ENCODE peak calls at places on chromosomes 3 and 15, in nine cellular contexts. One of them, this sample, is unnamed.

GRCh38 chr3:78812166-78812565 is 955.6 kb downstream of the ROBO1 start:
- DNase-seq in MCF 10A: no peak
- DNase-seq in NCI-H69: peak; percentile 21
- DNase-seq in midbrain: no peak
- DNase-seq in GM23248: no peak
- DNase-seq in GM03348: no peak
- DNase-seq in activated T-cell treated with anti-CD3 and anti-CD28 coated beads for 1 hour: no peak
- DNase-seq in right lobe of liver: no peak
- DNase-seq in endothelial cell: no peak
- DNase-seq in this sample: no peak

GRCh38 chr3:169846458-169847193 is 23.1 kb downstream of the LRRC31 start:
- DNase-seq in MCF 10A: peak; percentile 67
- DNase-seq in NCI-H69: no peak
- DNase-seq in midbrain: no peak
- DNase-seq in GM23248: peak; percentile 91
- DNase-seq in GM03348: peak; percentile 68
- DNase-seq in activated T-cell treated with anti-CD3 and anti-CD28 coated beads for 1 hour: no peak
- DNase-seq in right lobe of liver: no peak
- DNase-seq in endothelial cell: no peak
- DNase-seq in this sample: no peak

GRCh38 chr3:81352867-81353266 is 408.6 kb downstream of the GBE1 start:
- DNase-seq in MCF 10A: peak; percentile 63
- DNase-seq in NCI-H69: peak; percentile 50
- DNase-seq in midbrain: no peak
- DNase-seq in GM23248: peak; percentile 49
- DNase-seq in GM03348: no peak
- DNase-seq in activated T-cell treated with anti-CD3 and anti-CD28 coated beads for 1 hour: no peak
- DNase-seq in right lobe of liver: peak; percentile 62
- DNase-seq in endothelial cell: peak; percentile 24
- DNase-seq in this sample: no peak

GRCh38 chr3:136639069-136639468 is 113.1 kb downstream of the STAG1 start:
- DNase-seq in MCF 10A: no peak
- DNase-seq in NCI-H69: no peak
- DNase-seq in midbrain: no peak
- DNase-seq in GM23248: no peak
- DNase-seq in GM03348: no peak
- DNase-seq in activated T-cell treated with anti-CD3 and anti-CD28 coated beads for 1 hour: no peak
- DNase-seq in right lobe of liver: no peak
- DNase-seq in endothelial cell: no peak
- DNase-seq in this sample: no peak

GRCh38 chr3:189838291-189838690 is 207.1 kb downstream of the TP63 start:
- DNase-seq in MCF 10A: no peak
- DNase-seq in NCI-H69: no peak
- DNase-seq in midbrain: no peak
- DNase-seq in GM23248: no peak
- DNase-seq in GM03348: no peak
- DNase-seq in activated T-cell treated with anti-CD3 and anti-CD28 coated beads for 1 hour: no peak
- DNase-seq in right lobe of liver: no peak
- DNase-seq in endothelial cell: no peak
- DNase-seq in this sample: no peak

GRCh38 chr15:40932625-40933519 is 3.7 kb downstream of the DLL4 start:
- DNase-seq in MCF 10A: no peak
- DNase-seq in NCI-H69: peak; percentile 89
- DNase-seq in midbrain: no peak
- DNase-seq in GM23248: no peak
- DNase-seq in GM03348: no peak
- DNase-seq in activated T-cell treated with anti-CD3 and anti-CD28 coated beads for 1 hour: no peak
- DNase-seq in right lobe of liver: no peak
- DNase-seq in endothelial cell: no peak
- DNase-seq in this sample: no peak

GRCh38 chr3:152308475-152308844 is 39.7 kb downstream of the MBNL1 start:
- DNase-seq in MCF 10A: no peak
- DNase-seq in NCI-H69: no peak
- DNase-seq in midbrain: no peak
- DNase-seq in GM23248: no peak
- DNase-seq in GM03348: no peak
- DNase-seq in activated T-cell treated with anti-CD3 and anti-CD28 coated beads for 1 hour: no peak
- DNase-seq in right lobe of liver: no peak
- DNase-seq in endothelial cell: no peak
- DNase-seq in this sample: no peak

GRCh38 chr3:129690406-129690805 is 83.9 kb upstream of the PLXND1 start:
- DNase-seq in MCF 10A: peak; percentile 71
- DNase-seq in NCI-H69: peak; percentile 81
- DNase-seq in midbrain: peak; percentile 86
- DNase-seq in GM23248: peak; percentile 64
- DNase-seq in GM03348: peak; percentile 27
- DNase-seq in activated T-cell treated with anti-CD3 and anti-CD28 coated beads for 1 hour: no peak
- DNase-seq in right lobe of liver: no peak
- DNase-seq in endothelial cell: peak; percentile 23
- DNase-seq in this sample: peak; percentile 29

GRCh38 chr3:128693696-128694095 is 32.3 kb upstream of the RAB7A start:
- DNase-seq in MCF 10A: no peak
- DNase-seq in NCI-H69: no peak
- DNase-seq in midbrain: no peak
- DNase-seq in GM23248: no peak
- DNase-seq in GM03348: no peak
- DNase-seq in activated T-cell treated with anti-CD3 and anti-CD28 coated beads for 1 hour: no peak
- DNase-seq in right lobe of liver: no peak
- DNase-seq in endothelial cell: no peak
- DNase-seq in this sample: no peak

GRCh38 chr3:185629554-185630181 is 43.6 kb downstream of the SENP2 start:
- DNase-seq in MCF 10A: no peak
- DNase-seq in NCI-H69: peak; percentile 63
- DNase-seq in midbrain: no peak
- DNase-seq in GM23248: peak; percentile 23
- DNase-seq in GM03348: no peak
- DNase-seq in activated T-cell treated with anti-CD3 and anti-CD28 coated beads for 1 hour: no peak
- DNase-seq in right lobe of liver: no peak
- DNase-seq in endothelial cell: no peak
- DNase-seq in this sample: no peak

GRCh38 chr3:159829056-159829995 is 159.3 kb upstream of the IL12A start:
- DNase-seq in MCF 10A: peak; percentile 99
- DNase-seq in NCI-H69: peak; percentile 96
- DNase-seq in midbrain: no peak
- DNase-seq in GM23248: peak; percentile 88
- DNase-seq in GM03348: peak; percentile 60
- DNase-seq in activated T-cell treated with anti-CD3 and anti-CD28 coated beads for 1 hour: no peak
- DNase-seq in right lobe of liver: peak; percentile 70
- DNase-seq in endothelial cell: no peak
- DNase-seq in this sample: no peak

GRCh38 chr3:123584284-123584987 is 417 bp downstream of the HACD2 start:
- DNase-seq in MCF 10A: peak; percentile 46
- DNase-seq in NCI-H69: peak; percentile 73
- DNase-seq in midbrain: peak; percentile 61
- DNase-seq in GM23248: peak; percentile 66
- DNase-seq in GM03348: peak; percentile 67
- DNase-seq in activated T-cell treated with anti-CD3 and anti-CD28 coated beads for 1 hour: no peak
- DNase-seq in right lobe of liver: peak; percentile 77
- DNase-seq in endothelial cell: peak; percentile 53
- DNase-seq in this sample: peak; percentile 70

GRCh38 chr3:141477224-141477623 is 9.6 kb upstream of the RASA2 start:
- DNase-seq in MCF 10A: peak; percentile 96
- DNase-seq in NCI-H69: peak; percentile 36
- DNase-seq in midbrain: no peak
- DNase-seq in GM23248: peak; percentile 94
- DNase-seq in GM03348: peak; percentile 55
- DNase-seq in activated T-cell treated with anti-CD3 and anti-CD28 coated beads for 1 hour: no peak
- DNase-seq in right lobe of liver: no peak
- DNase-seq in endothelial cell: no peak
- DNase-seq in this sample: no peak

GRCh38 chr3:65412591-65412990 is 626.1 kb downstream of the MAGI1 start:
- DNase-seq in MCF 10A: peak; percentile 14
- DNase-seq in NCI-H69: peak; percentile 56
- DNase-seq in midbrain: peak; percentile 50
- DNase-seq in GM23248: no peak
- DNase-seq in GM03348: no peak
- DNase-seq in activated T-cell treated with anti-CD3 and anti-CD28 coated beads for 1 hour: no peak
- DNase-seq in right lobe of liver: peak; percentile 42
- DNase-seq in endothelial cell: peak; percentile 15
- DNase-seq in this sample: peak; percentile 49

GRCh38 chr3:169760479-169760878 is 4.4 kb downstream of the TERC start:
- DNase-seq in MCF 10A: peak; percentile 47
- DNase-seq in NCI-H69: peak; percentile 39
- DNase-seq in midbrain: no peak
- DNase-seq in GM23248: peak; percentile 64
- DNase-seq in GM03348: no peak
- DNase-seq in activated T-cell treated with anti-CD3 and anti-CD28 coated beads for 1 hour: no peak
- DNase-seq in right lobe of liver: no peak
- DNase-seq in endothelial cell: no peak
- DNase-seq in this sample: no peak

GRCh38 chr15:73598540-73599195 is 34.5 kb downstream of the NPTN start:
- DNase-seq in MCF 10A: no peak
- DNase-seq in NCI-H69: peak; percentile 5
- DNase-seq in midbrain: no peak
- DNase-seq in GM23248: peak; percentile 50
- DNase-seq in GM03348: peak; percentile 50
- DNase-seq in activated T-cell treated with anti-CD3 and anti-CD28 coated beads for 1 hour: no peak
- DNase-seq in right lobe of liver: no peak
- DNase-seq in endothelial cell: no peak
- DNase-seq in this sample: no peak

GRCh38 chr3:148922467-148922866 is 57.4 kb downstream of the CPA3 start:
- DNase-seq in MCF 10A: no peak
- DNase-seq in NCI-H69: no peak
- DNase-seq in midbrain: no peak
- DNase-seq in GM23248: no peak
- DNase-seq in GM03348: no peak
- DNase-seq in activated T-cell treated with anti-CD3 and anti-CD28 coated beads for 1 hour: no peak
- DNase-seq in right lobe of liver: no peak
- DNase-seq in endothelial cell: no peak
- DNase-seq in this sample: no peak

GRCh38 chr15:78925956-78926743 is 18.7 kb downstream of the CTSH start:
- DNase-seq in MCF 10A: no peak
- DNase-seq in NCI-H69: no peak
- DNase-seq in midbrain: no peak
- DNase-seq in GM23248: no peak
- DNase-seq in GM03348: no peak
- DNase-seq in activated T-cell treated with anti-CD3 and anti-CD28 coated beads for 1 hour: no peak
- DNase-seq in right lobe of liver: no peak
- DNase-seq in endothelial cell: no peak
- DNase-seq in this sample: no peak

GRCh38 chr15:80019168-80019745 is 40.2 kb upstream of the ZFAND6 start:
- DNase-seq in MCF 10A: no peak
- DNase-seq in NCI-H69: no peak
- DNase-seq in midbrain: no peak
- DNase-seq in GM23248: no peak
- DNase-seq in GM03348: no peak
- DNase-seq in activated T-cell treated with anti-CD3 and anti-CD28 coated beads for 1 hour: no peak
- DNase-seq in right lobe of liver: no peak
- DNase-seq in endothelial cell: no peak
- DNase-seq in this sample: no peak

GRCh38 chr15:42845581-42845980 is 75.0 kb downstream of the TTBK2 start:
- DNase-seq in MCF 10A: peak; percentile 18
- DNase-seq in NCI-H69: no peak
- DNase-seq in midbrain: no peak
- DNase-seq in GM23248: peak; percentile 1
- DNase-seq in GM03348: no peak
- DNase-seq in activated T-cell treated with anti-CD3 and anti-CD28 coated beads for 1 hour: no peak
- DNase-seq in right lobe of liver: no peak
- DNase-seq in endothelial cell: no peak
- DNase-seq in this sample: no peak

GRCh38 chr3:45665101-45665572 is 24.1 kb upstream of the SACM1L start:
- DNase-seq in MCF 10A: peak; percentile 81
- DNase-seq in NCI-H69: peak; percentile 74
- DNase-seq in midbrain: no peak
- DNase-seq in GM23248: peak; percentile 61
- DNase-seq in GM03348: no peak
- DNase-seq in activated T-cell treated with anti-CD3 and anti-CD28 coated beads for 1 hour: peak; percentile 30
- DNase-seq in right lobe of liver: no peak
- DNase-seq in endothelial cell: peak; percentile 43
- DNase-seq in this sample: peak; percentile 20

GRCh38 chr15:41794081-41794480 is 19.8 kb downstream of the MAPKBP1 start:
- DNase-seq in MCF 10A: no peak
- DNase-seq in NCI-H69: no peak
- DNase-seq in midbrain: no peak
- DNase-seq in GM23248: peak; percentile 82
- DNase-seq in GM03348: no peak
- DNase-seq in activated T-cell treated with anti-CD3 and anti-CD28 coated beads for 1 hour: no peak
- DNase-seq in right lobe of liver: no peak
- DNase-seq in endothelial cell: no peak
- DNase-seq in this sample: no peak

GRCh38 chr3:101340591-101340990 is 20.2 kb upstream of the IMPG2 start:
- DNase-seq in MCF 10A: no peak
- DNase-seq in NCI-H69: no peak
- DNase-seq in midbrain: no peak
- DNase-seq in GM23248: peak; percentile 35
- DNase-seq in GM03348: no peak
- DNase-seq in activated T-cell treated with anti-CD3 and anti-CD28 coated beads for 1 hour: no peak
- DNase-seq in right lobe of liver: no peak
- DNase-seq in endothelial cell: no peak
- DNase-seq in this sample: no peak

GRCh38 chr3:158731938-158732855 is at the start of gene RARRES1:
- DNase-seq in MCF 10A: peak; percentile 50
- DNase-seq in NCI-H69: peak; percentile 66
- DNase-seq in midbrain: peak; percentile 21
- DNase-seq in GM23248: peak; percentile 88
- DNase-seq in GM03348: peak; percentile 83
- DNase-seq in activated T-cell treated with anti-CD3 and anti-CD28 coated beads for 1 hour: no peak
- DNase-seq in right lobe of liver: peak; percentile 84
- DNase-seq in endothelial cell: peak; percentile 50
- DNase-seq in this sample: peak; percentile 79

GRCh38 chr3:66444146-66444644 is 56.6 kb downstream of the LRIG1 start:
- DNase-seq in MCF 10A: no peak
- DNase-seq in NCI-H69: no peak
- DNase-seq in midbrain: no peak
- DNase-seq in GM23248: no peak
- DNase-seq in GM03348: no peak
- DNase-seq in activated T-cell treated with anti-CD3 and anti-CD28 coated beads for 1 hour: no peak
- DNase-seq in right lobe of liver: no peak
- DNase-seq in endothelial cell: no peak
- DNase-seq in this sample: no peak

GRCh38 chr15:83310521-83311456 is 26.3 kb upstream of the BNC1 start:
- DNase-seq in MCF 10A: peak; percentile 56
- DNase-seq in NCI-H69: no peak
- DNase-seq in midbrain: no peak
- DNase-seq in GM23248: no peak
- DNase-seq in GM03348: peak; percentile 22
- DNase-seq in activated T-cell treated with anti-CD3 and anti-CD28 coated beads for 1 hour: no peak
- DNase-seq in right lobe of liver: no peak
- DNase-seq in endothelial cell: no peak
- DNase-seq in this sample: no peak

GRCh38 chr3:131402391-131403039 is 20.9 kb downstream of the NUDT16 start:
- DNase-seq in MCF 10A: peak; percentile 10
- DNase-seq in NCI-H69: no peak
- DNase-seq in midbrain: peak; percentile 16
- DNase-seq in GM23248: peak; percentile 85
- DNase-seq in GM03348: peak; percentile 35
- DNase-seq in activated T-cell treated with anti-CD3 and anti-CD28 coated beads for 1 hour: no peak
- DNase-seq in right lobe of liver: no peak
- DNase-seq in endothelial cell: no peak
- DNase-seq in this sample: no peak

GRCh38 chr3:114650808-114651207 is 357.0 kb downstream of the TIGIT start:
- DNase-seq in MCF 10A: no peak
- DNase-seq in NCI-H69: peak; percentile 17
- DNase-seq in midbrain: no peak
- DNase-seq in GM23248: peak; percentile 50
- DNase-seq in GM03348: peak; percentile 32
- DNase-seq in activated T-cell treated with anti-CD3 and anti-CD28 coated beads for 1 hour: no peak
- DNase-seq in right lobe of liver: no peak
- DNase-seq in endothelial cell: no peak
- DNase-seq in this sample: no peak

GRCh38 chr3:139676634-139677197 is 1.1 kb downstream of the NMNAT3 start:
- DNase-seq in MCF 10A: no peak
- DNase-seq in NCI-H69: peak; percentile 10
- DNase-seq in midbrain: no peak
- DNase-seq in GM23248: no peak
- DNase-seq in GM03348: no peak
- DNase-seq in activated T-cell treated with anti-CD3 and anti-CD28 coated beads for 1 hour: no peak
- DNase-seq in right lobe of liver: no peak
- DNase-seq in endothelial cell: no peak
- DNase-seq in this sample: no peak

GRCh38 chr3:177228601-177229190 is 31.4 kb upstream of the TBL1XR1 start:
- DNase-seq in MCF 10A: no peak
- DNase-seq in NCI-H69: no peak
- DNase-seq in midbrain: no peak
- DNase-seq in GM23248: no peak
- DNase-seq in GM03348: no peak
- DNase-seq in activated T-cell treated with anti-CD3 and anti-CD28 coated beads for 1 hour: no peak
- DNase-seq in right lobe of liver: no peak
- DNase-seq in endothelial cell: no peak
- DNase-seq in this sample: no peak

GRCh38 chr3:28924744-28925360 is 356.0 kb upstream of the RBMS3 start:
- DNase-seq in MCF 10A: peak; percentile 36
- DNase-seq in NCI-H69: no peak
- DNase-seq in midbrain: no peak
- DNase-seq in GM23248: peak; percentile 73
- DNase-seq in GM03348: peak; percentile 20
- DNase-seq in activated T-cell treated with anti-CD3 and anti-CD28 coated beads for 1 hour: no peak
- DNase-seq in right lobe of liver: no peak
- DNase-seq in endothelial cell: no peak
- DNase-seq in this sample: no peak

This sample was measured in nephron progenitor cell.